ENCODE peak calls at places on chromosomes 7 and 10, in eight cellular contexts. Y is neural progenitor cell, W is fibroblast of mammary gland, U is endothelial cell, E is ovary, T is GM12865, S is neural crest cell, P is uterus. G is an unnamed sample.

GRCh38 chr7:142443614-142444013 is 185.8 kb upstream of the PRSS58 start:
- DNase-seq in T (no peak), P (no peak), S (no peak), U (peak; percentile 11), W (peak; percentile 20), E (no peak), Y (no peak), G (no peak)

GRCh38 chr7:101567231-101567630 is 61.9 kb downstream of the MYL10 start:
- DNase-seq in Y (peak; percentile 80), E (no peak), T (no peak), P (no peak), S (no peak), U (no peak), W (no peak), G (no peak)

GRCh38 chr7:3065724-3066143 is 22.1 kb upstream of the CARD11 start:
- DNase-seq in E (no peak), U (peak; percentile 36), P (no peak), T (peak; percentile 80), S (peak; percentile 30), Y (peak; percentile 64), W (peak; percentile 13), G (no peak)

GRCh38 chr7:102456327-102456726 is 8.3 kb downstream of the ALKBH4 start:
- DNase-seq in Y (no peak), E (no peak), U (no peak), T (no peak), W (peak; percentile 54), P (no peak), S (no peak), G (no peak)

GRCh38 chr10:80397014-80397413 is 11.3 kb upstream of the PRXL2A start:
- DNase-seq in W (no peak), E (no peak), P (no peak), U (no peak), Y (no peak), S (no peak), T (no peak), G (no peak)

GRCh38 chr7:2810682-2811471 is 33.2 kb downstream of the GNA12 start:
- DNase-seq in E (peak; percentile 40), Y (no peak), T (no peak), S (no peak), W (no peak), P (no peak), U (no peak), G (no peak)

GRCh38 chr7:151696738-151697514 is 177.2 kb upstream of the RHEB start:
- DNase-seq in T (no peak), S (no peak), P (no peak), Y (peak; percentile 47), E (no peak), U (no peak), W (no peak), G (no peak)

GRCh38 chr10:125142946-125143345 is 17.4 kb downstream of the CTBP2 start:
- DNase-seq in Y (no peak), T (no peak), P (no peak), U (no peak), S (no peak), E (no peak), W (no peak), G (no peak)

GRCh38 chr10:52424343-52424742 is 110.3 kb downstream of the DKK1 start:
- DNase-seq in Y (no peak), P (no peak), E (no peak), S (no peak), U (no peak), W (peak; percentile 18), T (no peak), G (no peak)

GRCh38 chr7:2181077-2181854 is 51.5 kb downstream of the MAD1L1 start:
- DNase-seq in S (no peak), E (no peak), Y (no peak), T (peak; percentile 33), W (no peak), U (no peak), P (no peak), G (no peak)

GRCh38 chr10:87519582-87519981 is 14.9 kb downstream of the MINPP1 start:
- DNase-seq in U (no peak), P (no peak), S (no peak), W (no peak), E (no peak), Y (no peak), T (peak; percentile 58), G (no peak)

GRCh38 chr7:5701085-5701914 is 80.2 kb downstream of the RNF216 start:
- DNase-seq in E (no peak), Y (no peak), P (no peak), S (no peak), T (peak; percentile 89), W (peak; percentile 29), U (no peak), G (no peak)

DNA sequence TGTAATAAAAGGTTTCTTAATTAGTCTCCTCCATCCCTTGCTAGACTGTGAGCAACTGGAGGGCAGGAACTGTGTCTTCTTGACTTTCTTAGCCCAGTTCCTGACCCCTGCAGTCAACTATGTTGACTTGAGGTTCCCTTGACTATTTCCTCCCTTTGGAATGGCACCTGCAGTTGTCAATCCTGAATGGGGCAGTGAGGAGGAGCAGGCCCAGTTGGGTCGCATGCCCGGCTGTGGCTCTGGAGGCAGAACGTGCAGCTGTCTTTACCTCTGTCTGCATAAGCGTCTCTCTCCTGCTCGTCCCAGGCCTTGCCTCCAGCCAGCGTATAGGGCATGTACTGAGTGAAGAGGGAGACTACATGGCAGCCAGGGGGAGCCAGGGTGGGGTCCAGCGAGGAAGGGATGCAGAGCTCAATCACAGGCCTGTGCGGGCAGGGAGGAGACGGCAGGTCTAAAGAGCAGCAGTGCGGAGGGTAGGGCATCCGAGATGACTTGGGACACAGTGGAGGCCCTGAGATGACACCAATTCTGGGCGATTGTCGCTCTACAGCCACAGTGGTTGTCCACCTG is 26.8 kb downstream of the PYROXD2 start:
- DNase-seq in U (no peak), T (no peak), E (no peak), S (no peak), Y (peak; percentile 16), W (no peak), P (no peak), G (no peak)
- TF ChIP-seq CTCF in U (no peak), T (no peak), E (no peak), S (no peak), Y (peak; percentile 8), W (no peak), P (no peak), G (no peak)

GRCh38 chr7:42617071-42617705 is 294.7 kb downstream of the C7orf25 start:
- DNase-seq in P (no peak), Y (peak; percentile 9), U (no peak), T (no peak), S (no peak), E (no peak), W (no peak), G (no peak)
- TF ChIP-seq CTCF in P (no peak), Y (no peak), U (no peak), T (no peak), S (no peak), E (no peak), W (no peak), G (no peak)

GRCh38 chr7:115292381-115292780 is 370.5 kb downstream of the MDFIC start:
- DNase-seq in E (no peak), Y (no peak), W (no peak), S (no peak), P (no peak), U (no peak), T (no peak), G (no peak)

GRCh38 chr7:115299379-115300038 is 377.6 kb downstream of the MDFIC start:
- DNase-seq in U (no peak), E (no peak), W (no peak), S (no peak), Y (no peak), P (no peak), T (no peak), G (no peak)

GRCh38 chr7:115300228-115300870 is 378.5 kb downstream of the MDFIC start:
- DNase-seq in S (no peak), E (no peak), W (peak; percentile 67), Y (no peak), U (no peak), P (no peak), T (no peak), G (no peak)

GRCh38 chr7:115293628-115294236 is 371.8 kb downstream of the MDFIC start:
- DNase-seq in P (no peak), T (no peak), W (peak; percentile 14), Y (no peak), E (no peak), U (no peak), S (no peak), G (no peak)

DNA sequence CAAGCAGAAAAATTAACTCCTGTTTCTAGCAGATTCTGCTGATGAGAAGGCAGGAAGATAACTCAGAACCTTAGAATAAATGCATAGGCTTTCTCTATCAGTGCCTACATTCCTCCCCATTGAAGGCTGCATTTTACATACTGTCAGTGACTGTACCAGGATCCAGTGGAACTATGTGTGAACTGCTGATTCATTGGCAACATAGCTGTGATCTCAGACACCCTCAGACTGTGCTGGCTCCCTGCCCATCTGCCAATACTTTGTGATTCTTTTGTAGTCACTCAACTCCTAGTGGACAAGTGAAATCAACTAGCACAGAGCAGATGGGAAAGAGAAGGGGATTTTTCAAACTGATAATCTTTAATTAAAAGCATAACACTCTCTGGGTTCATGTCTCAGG is 375.8 kb downstream of the MDFIC start:
- DNase-seq in T (no peak), W (peak; percentile 65), Y (no peak), U (no peak), P (no peak), S (no peak), E (no peak), G (no peak)
- TF ChIP-seq CTCF in T (no peak), W (no peak), Y (no peak), U (no peak), P (no peak), S (no peak), E (no peak), G (no peak)

GRCh38 chr10:132369636-132370185 is 27.3 kb upstream of the PWWP2B start:
- DNase-seq in T (no peak), U (no peak), Y (no peak), W (no peak), P (no peak), S (no peak), E (no peak), G (peak; percentile 3)

GRCh38 chr10:132370426-132371340 is 26.3 kb upstream of the PWWP2B start:
- DNase-seq in P (no peak), Y (no peak), T (no peak), U (no peak), W (no peak), S (no peak), E (no peak), G (no peak)

GRCh38 chr10:132372516-132373095 is 24.4 kb upstream of the PWWP2B start:
- DNase-seq in Y (no peak), U (no peak), T (no peak), S (no peak), E (no peak), W (no peak), P (no peak), G (peak; percentile 15)

GRCh38 chr10:132373241-132373955 is 23.6 kb upstream of the PWWP2B start:
- DNase-seq in S (no peak), E (no peak), T (no peak), U (no peak), P (no peak), W (no peak), Y (no peak), G (peak; percentile 14)

DNA sequence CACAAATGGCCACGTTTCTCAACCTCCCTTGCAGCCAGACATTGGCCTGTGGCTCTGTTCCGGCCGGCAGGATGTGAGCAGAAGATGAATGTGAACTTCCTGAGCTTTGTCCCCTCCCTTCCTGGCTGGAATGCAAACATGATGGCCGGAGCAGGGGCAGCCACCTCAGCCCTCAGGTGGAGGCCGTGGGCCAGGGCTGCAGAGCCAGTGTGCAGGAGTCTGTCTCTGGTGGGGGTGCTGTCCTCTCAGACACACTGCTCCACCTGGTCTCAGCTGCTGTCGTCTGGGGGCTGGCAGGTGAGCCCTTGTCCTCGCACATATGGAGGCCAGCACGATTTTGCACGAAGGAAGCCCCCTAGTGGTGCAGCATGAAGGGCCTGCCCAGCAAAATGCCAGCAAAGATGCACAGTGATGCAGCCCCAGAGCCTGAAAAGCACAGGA is 25.3 kb upstream of the PWWP2B start:
- DNase-seq in T (peak; percentile 29), P (no peak), W (no peak), E (no peak), Y (no peak), U (no peak), S (no peak), G (peak; percentile 11)
- TF ChIP-seq CTCF in T (peak; percentile 44), P (no peak), W (peak; percentile 39), E (no peak), Y (peak; percentile 37), U (peak; percentile 30), S (peak; percentile 47), G (peak; percentile 21)

G was measured in mesothelial cell of epicardium.